ENCODE peak calls at places on chromosomes 2 and 18, in nine cellular contexts. P is pancreas, I is lung, X is mesendoderm, W is astrocyte of the spinal cord, K is upper lobe of right lung, U is fibroblast of pulmonary artery, O is heart left ventricle, H is adrenal gland. Q is an unnamed sample.

GRCh38 chr18:46474487-46475366 is 182.3 kb downstream of the LOXHD1 start:
- DNase-seq in P (no peak), I (no peak), X (no peak), W (no peak), K (peak), U (no peak), O (no peak), H (no peak), Q (no peak)

GRCh38 chr2:12493031-12493513 is 223.7 kb upstream of the TRIB2 start:
- DNase-seq in P (peak), I (peak), X (peak), W (peak), K (no peak), U (peak), O (peak), H (peak), Q (peak)

GRCh38 chr2:7288484-7288883 is 371.3 kb downstream of the RNF144A start:
- DNase-seq in P (no peak), I (no peak), X (no peak), W (no peak), K (no peak), U (no peak), O (no peak), H (no peak), Q (peak)

GRCh38 chr2:122221665-122222064 is 466.2 kb downstream of the TSN start:
- DNase-seq in P (no peak), I (no peak), X (no peak), W (no peak), K (no peak), U (no peak), O (no peak), H (no peak), Q (no peak)

GRCh38 chr2:189149981-189150380 is 29.6 kb downstream of the COL5A2 start:
- DNase-seq in P (no peak), I (no peak), X (no peak), W (peak), K (no peak), U (peak), O (no peak), H (no peak), Q (peak)

GRCh38 chr2:51505533-51505932 is 473.6 kb upstream of the NRXN1 start:
- DNase-seq in P (no peak), I (no peak), X (peak), W (no peak), K (no peak), U (no peak), O (no peak), H (no peak), Q (no peak)

GRCh38 chr18:39701839-39702238 is 2136.2 kb upstream of the CELF4 start:
- DNase-seq in P (no peak), I (no peak), X (peak), W (peak), K (no peak), U (peak), O (no peak), H (no peak), Q (peak)

GRCh38 chr2:238239552-238239871 is 326 bp downstream of the HES6 start:
- DNase-seq in P (no peak), I (no peak), X (no peak), W (no peak), K (peak), U (no peak), O (no peak), H (peak), Q (peak)

GRCh38 chr2:12484536-12485115 is 232.1 kb upstream of the TRIB2 start:
- DNase-seq in P (no peak), I (no peak), X (no peak), W (peak), K (no peak), U (no peak), O (no peak), H (no peak), Q (no peak)

GRCh38 chr2:131493199-131494018 is 1.2 kb upstream of the MZT2A start:
- DNase-seq in P (no peak), I (no peak), X (peak), W (no peak), K (no peak), U (no peak), O (no peak), H (no peak), Q (no peak)

GRCh38 chr2:192190474-192190873 is 4.3 kb downstream of the TMEFF2 start:
- DNase-seq in P (no peak), I (no peak), X (no peak), W (peak), K (no peak), U (peak), O (no peak), H (no peak), Q (peak)

GRCh38 chr2:169105433-169105832 is 36.1 kb downstream of the DHRS9 start:
- DNase-seq in P (no peak), I (no peak), X (no peak), W (no peak), K (no peak), U (no peak), O (no peak), H (no peak), Q (no peak)

GRCh38 chr2:2840101-2840531 is 509.0 kb upstream of the MYT1L start:
- DNase-seq in P (no peak), I (no peak), X (no peak), W (no peak), K (no peak), U (no peak), O (no peak), H (peak), Q (no peak)

GRCh38 chr2:150610670-150611279 is 123.3 kb upstream of the RND3 start:
- DNase-seq in P (peak), I (no peak), X (peak), W (peak), K (no peak), U (peak), O (no peak), H (no peak), Q (peak)

GRCh38 chr18:21215480-21215879 is 26.6 kb upstream of the GREB1L start:
- DNase-seq in P (no peak), I (no peak), X (no peak), W (no peak), K (no peak), U (no peak), O (no peak), H (no peak), Q (no peak)

GRCh38 chr2:229818230-229818629 is 103.6 kb downstream of the TRIP12 start:
- DNase-seq in P (no peak), I (no peak), X (no peak), W (no peak), K (no peak), U (no peak), O (no peak), H (no peak), Q (peak)

GRCh38 chr2:207505728-207506127 is 24.0 kb upstream of the CREB1 start:
- DNase-seq in P (no peak), I (no peak), X (peak), W (peak), K (no peak), U (peak), O (no peak), H (no peak), Q (peak)

GRCh38 chr2:39620067-39620466 is 45.6 kb upstream of the TMEM178A start:
- DNase-seq in P (peak), I (peak), X (no peak), W (peak), K (no peak), U (peak), O (peak), H (peak), Q (peak)

GRCh38 chr2:209933499-209934458 is 68.7 kb upstream of the RPE start:
- DNase-seq in P (peak), I (peak), X (no peak), W (peak), K (no peak), U (peak), O (no peak), H (peak), Q (peak)

GRCh38 chr2:7685342-7686015 is 768.3 kb downstream of the RNF144A start:
- DNase-seq in P (no peak), I (no peak), X (peak), W (no peak), K (no peak), U (no peak), O (no peak), H (no peak), Q (peak)

DNA sequence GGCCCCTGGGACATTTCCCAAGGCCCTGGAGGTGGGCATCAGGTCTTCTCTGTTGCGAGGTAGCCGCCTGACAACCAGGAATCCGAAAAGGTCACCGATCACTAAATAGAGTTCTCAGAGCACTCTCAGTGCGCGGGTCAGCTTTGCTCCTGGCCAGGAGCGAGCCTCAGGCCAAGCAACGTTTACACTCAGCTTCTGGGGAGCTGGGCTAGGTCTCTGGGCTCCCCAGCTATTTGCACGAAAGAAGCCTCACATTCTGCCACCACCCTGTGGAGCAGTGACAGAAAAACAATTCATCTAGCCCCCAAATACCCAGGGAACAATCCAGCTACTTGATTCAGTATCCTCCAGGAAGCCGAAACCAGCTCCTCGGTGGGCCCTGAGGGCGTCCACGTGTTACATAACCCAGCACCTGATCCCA is 3.3 kb downstream of the SH3BP4 start:
- DNase-seq in P (peak), I (no peak), X (peak), W (no peak), K (no peak), U (no peak), O (no peak), H (no peak), Q (no peak)
- H3K4me3 ChIP-seq in P (peak), I (no peak), X (no peak), W (peak), K (no peak), U (no peak), O (no peak), H (no peak), Q (no peak)

DNA sequence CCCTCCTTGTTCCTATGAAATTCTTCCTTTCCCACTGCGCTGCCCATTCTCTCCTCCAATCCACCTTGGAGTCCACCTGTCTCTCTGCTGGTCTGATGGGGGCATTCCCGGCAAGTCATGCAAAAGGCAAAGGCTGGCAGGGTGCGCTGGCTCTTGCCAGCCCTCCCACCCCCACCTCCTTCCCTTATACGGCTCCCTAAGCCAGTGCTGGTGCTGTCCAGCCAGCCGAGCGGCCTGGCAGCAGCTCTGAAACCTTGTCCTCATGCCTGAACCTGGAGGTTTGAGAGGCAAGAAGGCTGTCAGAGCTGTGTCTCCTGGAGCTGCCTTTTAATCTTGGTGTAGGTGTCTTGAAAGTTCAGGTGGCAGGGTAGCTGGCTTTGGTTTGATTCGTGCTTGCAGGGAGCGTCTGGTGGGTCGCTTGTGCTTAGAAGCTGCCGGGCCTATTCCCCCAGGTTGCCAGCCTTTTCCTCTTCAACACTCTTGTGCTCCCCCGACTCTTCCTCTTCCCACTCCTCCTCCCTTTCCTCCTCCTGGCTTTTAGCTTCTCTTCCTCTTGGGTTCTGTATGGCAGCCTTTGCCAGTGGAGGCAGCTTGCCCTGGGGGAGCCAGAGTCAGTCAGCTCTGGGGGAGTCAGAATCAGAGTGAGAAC is 748 bp downstream of the LIPG start:
- DNase-seq in P (no peak), I (no peak), X (peak), W (no peak), K (no peak), U (no peak), O (no peak), H (no peak), Q (peak)
- H3K4me3 ChIP-seq in P (no peak), I (peak), X (peak), W (peak), K (peak), U (peak), O (peak), H (no peak), Q (peak)

GRCh38 chr2:11340717-11341116 is 3.7 kb downstream of the ROCK2 start:
- DNase-seq in P (no peak), I (no peak), X (no peak), W (no peak), K (no peak), U (no peak), O (no peak), H (no peak), Q (no peak)
- H3K4me3 ChIP-seq in P (no peak), I (no peak), X (no peak), W (no peak), K (peak), U (no peak), O (no peak), H (no peak), Q (no peak)

DNA sequence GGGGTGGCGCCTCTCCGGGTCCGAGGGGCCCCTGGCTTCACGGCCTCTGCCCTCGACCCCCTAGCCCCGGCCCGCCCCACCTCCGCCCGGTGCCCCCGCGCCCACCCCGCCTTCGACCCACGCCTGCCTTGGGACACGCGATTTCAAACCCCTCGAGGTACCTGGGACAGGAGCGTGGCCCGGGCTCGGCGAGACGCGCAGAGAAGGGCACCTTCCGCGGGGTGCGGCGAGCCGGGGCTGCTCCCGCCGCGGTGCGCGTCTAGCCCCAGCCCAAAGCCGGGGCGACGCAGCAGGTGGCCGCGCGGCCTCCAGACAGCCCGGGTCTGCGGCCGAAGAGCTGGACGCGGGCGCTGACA is 270 bp downstream of the CRACDL start:
- DNase-seq in P (no peak), I (no peak), X (no peak), W (no peak), K (peak), U (no peak), O (no peak), H (no peak), Q (no peak)
- H3K4me3 ChIP-seq in P (peak), I (peak), X (no peak), W (no peak), K (peak), U (no peak), O (peak), H (no peak), Q (no peak)

DNA sequence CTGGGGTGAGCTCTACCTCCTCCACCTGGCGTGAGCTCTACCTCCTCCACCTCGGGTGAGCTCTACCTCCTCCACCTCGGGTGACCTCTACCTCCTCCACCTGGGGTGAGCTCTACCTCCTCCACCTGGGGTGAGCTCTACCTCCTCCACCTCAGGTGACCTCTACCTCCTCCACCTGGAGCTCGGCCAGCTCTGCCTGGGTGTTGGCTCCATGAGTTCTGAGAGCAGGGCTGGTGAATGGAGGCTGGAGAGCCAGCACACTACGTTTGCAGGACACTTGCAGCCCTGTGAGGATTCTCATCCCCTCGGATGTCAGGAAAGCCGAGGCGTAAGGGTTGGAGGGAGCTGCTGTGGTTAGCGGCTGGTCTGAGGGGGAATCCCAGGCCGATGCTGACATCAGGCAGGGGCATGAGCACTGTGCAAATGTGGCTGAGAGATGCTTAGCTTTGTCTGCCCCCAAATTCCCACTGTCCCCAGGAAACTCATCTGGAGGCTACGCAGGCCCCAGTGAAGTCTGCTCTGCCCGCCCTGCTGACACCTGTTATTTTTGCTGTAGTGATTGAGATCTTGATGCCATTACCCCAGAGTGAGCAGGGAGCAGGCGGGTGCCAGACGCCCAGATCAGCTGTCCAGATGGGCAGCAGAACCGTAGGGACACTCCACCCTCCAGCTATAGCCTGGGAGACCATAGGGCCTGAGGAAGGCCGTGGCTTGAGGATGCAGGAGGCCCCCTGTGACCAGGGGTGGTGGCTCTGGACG is 3.3 kb downstream of the CROCC2 start:
- DNase-seq in P (no peak), I (no peak), X (no peak), W (no peak), K (no peak), U (no peak), O (no peak), H (no peak), Q (no peak)
- H3K4me3 ChIP-seq in P (no peak), I (no peak), X (no peak), W (no peak), K (no peak), U (no peak), O (no peak), H (no peak), Q (no peak)

GRCh38 chr2:47172922-47173695 is 18.0 kb upstream of the STPG4 start:
- DNase-seq in P (no peak), I (no peak), X (no peak), W (no peak), K (no peak), U (no peak), O (no peak), H (no peak), Q (no peak)
- H3K4me3 ChIP-seq in P (no peak), I (no peak), X (no peak), W (peak), K (peak), U (peak), O (no peak), H (no peak), Q (peak)

DNA sequence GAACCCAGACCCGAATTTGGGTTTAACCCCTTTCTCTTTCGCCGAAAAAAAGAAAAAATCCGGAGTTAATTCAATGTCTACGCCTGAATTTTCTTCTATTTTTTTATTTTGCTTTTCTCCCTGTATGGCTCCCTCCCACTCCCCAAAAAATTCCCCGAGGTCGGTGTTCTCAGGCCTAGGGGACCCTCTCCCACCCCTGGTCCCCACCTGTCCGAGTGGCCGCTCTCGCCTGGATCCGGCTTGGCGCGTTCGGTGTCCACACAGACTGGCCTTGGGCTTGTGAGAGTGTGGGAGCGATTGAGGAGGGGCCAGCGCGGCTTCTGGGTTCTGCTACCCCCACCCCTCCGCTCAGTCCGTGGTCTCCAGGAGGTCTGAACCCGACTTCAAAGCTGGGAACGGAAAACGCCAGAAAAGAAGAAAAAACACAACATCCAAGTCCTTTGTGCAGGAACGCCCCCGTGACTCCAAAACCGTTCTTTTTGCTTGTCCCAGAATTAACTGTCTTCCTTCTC is 5.7 kb upstream of the EN1 start:
- DNase-seq in P (no peak), I (no peak), X (no peak), W (no peak), K (no peak), U (no peak), O (no peak), H (no peak), Q (no peak)
- H3K4me3 ChIP-seq in P (no peak), I (no peak), X (no peak), W (peak), K (no peak), U (no peak), O (no peak), H (no peak), Q (no peak)